ENCODE peak calls at places on chromosome 4, in eight cellular contexts. M, O, G, R, P, U, C and K are unnamed samples.

GRCh38 chr4:99856166-99856565 is 38.1 kb downstream of the LAMTOR3 start:
- DNase-seq in G (no peak), C (peak; percentile 77), R (no peak), M (no peak), P (peak; percentile 6), U (no peak), O (no peak), K (peak; percentile 13)

GRCh38 chr4:76952071-76952470 is 2.5 kb downstream of the SEPTIN11 start:
- DNase-seq in C (no peak), P (no peak), M (no peak), R (no peak), G (no peak), O (no peak), U (no peak), K (no peak)

GRCh38 chr4:151652841-151653547 is 107.8 kb downstream of the GATB start:
- DNase-seq in G (no peak), M (no peak), U (no peak), R (no peak), C (peak; percentile 90), O (no peak), P (no peak), K (no peak)

GRCh38 chr4:177242651-177243296 is 66.9 kb upstream of the NEIL3 start:
- DNase-seq in P (no peak), C (peak; percentile 19), G (no peak), M (no peak), O (no peak), R (no peak), U (no peak), K (no peak)

GRCh38 chr4:24001486-24001885 is 111.6 kb upstream of the PPARGC1A start:
- DNase-seq in P (no peak), G (no peak), C (no peak), M (no peak), R (no peak), U (no peak), O (no peak), K (no peak)

GRCh38 chr4:687048-687974 is 1.6 kb downstream of the SLC49A3 start:
- DNase-seq in R (no peak), O (no peak), U (no peak), C (peak; percentile 96), M (no peak), P (peak; percentile 83), G (no peak), K (peak; percentile 45)

GRCh38 chr4:1578968-1579833 is 104.9 kb downstream of the FAM53A start:
- DNase-seq in M (peak; percentile 82), U (no peak), G (peak; percentile 82), P (peak; percentile 56), R (peak; percentile 65), C (peak; percentile 94), O (no peak), K (peak; percentile 34)

GRCh38 chr4:2750719-2751605 is 5.2 kb downstream of the TNIP2 start:
- DNase-seq in P (no peak), R (no peak), O (no peak), U (no peak), M (no peak), G (no peak), C (no peak), K (no peak)

GRCh38 chr4:158035662-158036195 is 137.1 kb downstream of the GASK1B start:
- DNase-seq in R (no peak), G (no peak), C (no peak), U (no peak), O (no peak), P (no peak), M (no peak), K (no peak)

GRCh38 chr4:153112071-153112460 is 92.2 kb upstream of the TRIM2 start:
- DNase-seq in C (no peak), M (no peak), G (peak; percentile 45), R (no peak), U (no peak), P (no peak), O (no peak), K (no peak)

GRCh38 chr4:5730993-5731975 is 20.3 kb downstream of the EVC start:
- DNase-seq in R (no peak), P (no peak), M (no peak), C (no peak), O (no peak), G (no peak), U (no peak), K (no peak)

GRCh38 chr4:132108784-132109183 is 1040.3 kb upstream of the PCDH10 start:
- DNase-seq in M (no peak), P (no peak), C (peak; percentile 72), R (no peak), O (no peak), U (no peak), G (no peak), K (no peak)

GRCh38 chr4:138912714-138913340 is 102.8 kb upstream of the NOCT start:
- DNase-seq in M (no peak), C (no peak), G (no peak), R (no peak), O (no peak), U (no peak), P (peak; percentile 36), K (peak; percentile 27)

GRCh38 chr4:24781999-24782745 is 13.2 kb upstream of the SOD3 start:
- DNase-seq in R (no peak), O (no peak), C (peak; percentile 57), G (no peak), U (peak; percentile 35), P (peak; percentile 12), M (no peak), K (peak; percentile 59)

GRCh38 chr4:970854-971520 is 2.4 kb downstream of the DGKQ start:
- DNase-seq in G (no peak), R (no peak), P (no peak), M (no peak), O (no peak), U (no peak), C (no peak), K (no peak)